ENCODE peak calls at places on chromosomes 11 and 22, in eight cellular contexts. I, H, Q, T, Y, X, P and V are unnamed samples.

GRCh38 chr11:2760196-2760871 is 60.5 kb upstream of the KCNQ1OT1 start:
- DNase-seq in P (no peak), H (no peak), T (peak; percentile 6), X (peak; percentile 11), Y (no peak), I (no peak), Q (peak; percentile 55), V (no peak)

GRCh38 chr11:134365011-134365925 is 33.5 kb downstream of the GLB1L2 start:
- DNase-seq in T (no peak), X (no peak), P (no peak), Y (no peak), Q (peak; percentile 53), I (no peak), H (no peak), V (no peak)

GRCh38 chr11:111923351-111923788 is 4.7 kb downstream of the C11orf52 start:
- DNase-seq in P (no peak), H (no peak), Q (no peak), Y (no peak), X (no peak), I (no peak), T (no peak), V (no peak)

GRCh38 chr11:60864856-60865513 is 2.4 kb upstream of the ZP1 start:
- DNase-seq in P (no peak), I (no peak), Y (no peak), X (peak; percentile 11), Q (peak; percentile 28), H (no peak), T (no peak), V (no peak)

GRCh38 chr22:24938741-24939341 is 7.7 kb downstream of the LHFPL7 start:
- DNase-seq in P (no peak), Y (peak; percentile 59), Q (no peak), I (peak; percentile 10), H (peak; percentile 60), X (no peak), T (no peak), V (no peak)

GRCh38 chr11:128451651-128452470 is 135.5 kb downstream of the ETS1 start:
- DNase-seq in H (no peak), Y (no peak), X (peak; percentile 68), Q (peak; percentile 83), I (no peak), T (peak; percentile 73), P (no peak), V (peak; percentile 47)

GRCh38 chr11:113408887-113409286 is 21.3 kb downstream of the ANKK1 start:
- DNase-seq in I (no peak), X (no peak), Y (no peak), P (no peak), H (no peak), T (no peak), Q (no peak), V (no peak)

GRCh38 chr11:46524201-46524600 is 69.6 kb downstream of the AMBRA1 start:
- DNase-seq in Q (no peak), P (no peak), H (no peak), Y (no peak), I (no peak), T (no peak), X (no peak), V (no peak)

GRCh38 chr11:131910491-131911387 is 540.3 kb downstream of the NTM start:
- DNase-seq in Y (no peak), P (no peak), X (no peak), H (no peak), Q (no peak), I (no peak), T (no peak), V (no peak)

GRCh38 chr22:28900379-28900778 is 17.0 kb downstream of the ZNRF3 start:
- DNase-seq in T (no peak), X (no peak), Y (no peak), H (no peak), I (no peak), Q (no peak), P (no peak), V (no peak)

GRCh38 chr11:5317301-5317700 is 6.8 kb downstream of the OR51B2 start:
- DNase-seq in Y (no peak), H (no peak), P (no peak), I (no peak), T (no peak), Q (no peak), X (no peak), V (no peak)

GRCh38 chr22:50542416-50542927 is 3.2 kb upstream of the KLHDC7B start:
- DNase-seq in I (no peak), P (no peak), Q (no peak), X (peak; percentile 55), T (no peak), H (peak; percentile 93), Y (no peak), V (no peak)

GRCh38 chr11:67432655-67433349 is 4.5 kb downstream of the RPS6KB2 start:
- DNase-seq in I (no peak), T (no peak), P (no peak), Q (no peak), X (no peak), H (peak; percentile 45), Y (no peak), V (no peak)

GRCh38 chr22:22943521-22944267 is 56.1 kb downstream of the IGLL5 start:
- DNase-seq in I (no peak), Q (no peak), X (no peak), H (no peak), T (no peak), P (no peak), Y (peak; percentile 71), V (no peak)

GRCh38 chr11:91871791-91872190 is 352.8 kb upstream of the FAT3 start:
- DNase-seq in X (no peak), I (no peak), Q (no peak), Y (no peak), T (no peak), H (peak; percentile 90), P (no peak), V (no peak)

GRCh38 chr11:6365659-6366058 is 24.6 kb upstream of the SMPD1 start:
- DNase-seq in I (no peak), P (no peak), Q (no peak), Y (no peak), T (no peak), H (no peak), X (no peak), V (no peak)

GRCh38 chr11:43992834-43993637 is 50.6 kb downstream of the C11orf96 start:
- DNase-seq in I (no peak), H (no peak), X (peak; percentile 48), T (no peak), Q (peak; percentile 80), Y (no peak), P (no peak), V (no peak)

GRCh38 chr11:118153976-118154375 is 1.4 kb upstream of the SCN4B start:
- DNase-seq in Q (no peak), X (no peak), Y (no peak), P (no peak), T (no peak), I (no peak), H (no peak), V (no peak)

GRCh38 chr11:118157186-118157895 is 4.7 kb upstream of the SCN4B start:
- DNase-seq in H (no peak), Q (no peak), I (no peak), T (no peak), P (no peak), X (no peak), Y (no peak), V (no peak)

GRCh38 chr11:118155781-118156530 is 3.3 kb upstream of the SCN4B start:
- DNase-seq in X (no peak), P (no peak), H (no peak), Y (no peak), T (no peak), Q (no peak), I (no peak), V (no peak)

GRCh38 chr11:118153516-118153915 is 893 bp upstream of the SCN4B start:
- DNase-seq in P (no peak), X (no peak), T (no peak), Q (no peak), I (no peak), Y (no peak), H (no peak), V (no peak)

GRCh38 chr11:118156531-118157185 is 4.0 kb upstream of the SCN4B start:
- DNase-seq in H (peak; percentile 44), P (no peak), X (no peak), Q (no peak), Y (no peak), I (peak; percentile 12), T (no peak), V (no peak)
- H3K4me3 ChIP-seq in H (no peak overlapping the region), P (no peak overlapping the region), X (no peak overlapping the region), Q (no peak overlapping the region), Y (no peak overlapping the region), I (no peak overlapping the region), T (no peak overlapping the region), V (no peak overlapping the region)

GRCh38 chr11:924406-925157 is 1.1 kb upstream of the AP2A2 start:
- DNase-seq in P (no peak), H (no peak), X (no peak), T (no peak), Q (no peak), I (no peak), Y (no peak), V (peak; percentile 31)
- H3K4me3 ChIP-seq in P (no peak overlapping the region), H (no peak overlapping the region), X (no peak overlapping the region), T (no peak overlapping the region), Q (no peak overlapping the region), I (no peak overlapping the region), Y (no peak overlapping the region), V (peak overlapping the region; percentile 84)

GRCh38 chr11:13668102-13668956 is at the start of gene FAR1:
- DNase-seq in H (peak; percentile 97), I (peak; percentile 93), T (peak; percentile 90), Q (peak; percentile 99), Y (peak; percentile 98), X (peak; percentile 99), P (peak; percentile 86), V (peak; percentile 98)

GRCh38 chr11:13667795-13668101 is 720 bp upstream of the FAR1 start:
- DNase-seq in Y (no peak), X (no peak), T (no peak), Q (no peak), P (no peak), H (no peak), I (no peak), V (no peak)

GRCh38 chr11:13668957-13669521 is 571 bp downstream of the FAR1 start:
- DNase-seq in Q (no peak), T (no peak), P (no peak), H (peak; percentile 63), X (peak; percentile 58), I (no peak), Y (peak; percentile 66), V (no peak)

GRCh38 chr11:13666708-13667107 is 1.8 kb upstream of the FAR1 start:
- DNase-seq in P (no peak), T (no peak), X (no peak), Y (no peak), Q (no peak), I (no peak), H (no peak), V (no peak)

GRCh38 chr11:13667245-13667644 is 1.2 kb upstream of the FAR1 start:
- DNase-seq in I (no peak), P (no peak), Y (peak; percentile 61), Q (no peak), X (no peak), T (no peak), H (no peak), V (no peak)
- H3K4me3 ChIP-seq in I (peak overlapping the region; percentile 11), P (no peak overlapping the region), Y (peak overlapping the region; percentile 93), Q (peak overlapping the region; percentile 72), X (no peak overlapping the region), T (peak overlapping the region; percentile 82), H (no peak overlapping the region), V (peak overlapping the region; percentile 79)

DNA sequence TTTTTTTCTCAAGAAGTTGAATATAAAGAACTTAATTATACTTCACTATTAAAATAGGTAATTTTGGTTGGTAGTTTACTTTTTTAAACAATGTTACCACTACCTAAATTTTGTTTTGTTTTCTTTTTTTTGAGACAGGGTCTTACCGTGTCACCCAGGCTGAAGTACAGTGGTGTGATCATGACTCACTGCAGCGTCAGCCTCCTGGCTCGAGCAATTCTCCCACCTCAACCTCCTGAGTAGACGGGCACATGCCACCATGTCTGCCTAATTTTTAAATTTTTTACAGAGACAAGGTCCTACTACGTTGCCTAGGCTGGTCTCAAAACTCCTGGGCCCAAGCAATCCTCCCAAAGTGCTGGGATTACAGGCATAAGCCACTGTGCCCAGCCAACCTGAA is 17.6 kb downstream of the SPCS2 start:
- DNase-seq in I (no peak), H (no peak), T (no peak), Y (no peak), X (no peak), Q (no peak), P (no peak), V (no peak)
- H3K4me3 ChIP-seq in I (no peak overlapping the region), H (no peak overlapping the region), T (no peak overlapping the region), Y (no peak overlapping the region), X (no peak overlapping the region), Q (no peak overlapping the region), P (no peak overlapping the region), V (no peak overlapping the region)